ENCODE peak calls at places on chromosomes 5 and 9, in eight cellular contexts. C is hepatocyte, R is Peyer's patch, B is GM23248, P is psoas muscle, I is transverse colon, O is K562, Y is Panc1. W is an unnamed sample. For H3K9me3, the result is how much of the 10 kb centered on the place peaks cover.

GRCh38 chr5:127076730-127077129 is 3.4 kb upstream of the C5orf63 start:
- DNase-seq in C (no peak), R (no peak), B (peak), P (no peak), I (no peak), O (no peak), Y (no peak), W (no peak)

GRCh38 chr5:40877371-40877988 is 31.8 kb upstream of the C7 start:
- DNase-seq in C (no peak), R (no peak), B (no peak), P (no peak), I (no peak), O (no peak), Y (no peak), W (no peak)

GRCh38 chr5:78056053-78056452 is 238.4 kb downstream of the AP3B1 start:
- DNase-seq in C (no peak), R (no peak), B (no peak), P (no peak), I (no peak), O (no peak), Y (no peak), W (no peak)

GRCh38 chr5:132663771-132664695 is 6.1 kb downstream of the IL13 start:
- DNase-seq in C (peak), R (no peak), B (no peak), P (no peak), I (no peak), O (peak), Y (no peak), W (no peak)

GRCh38 chr9:105007143-105007542 is 79.2 kb upstream of the ABCA1 start:
- DNase-seq in C (peak), R (no peak), B (peak), P (no peak), I (peak), O (no peak), Y (peak), W (no peak)

GRCh38 chr5:9833871-9834270 is 203.7 kb upstream of the TAS2R1 start:
- DNase-seq in C (no peak), R (no peak), B (no peak), P (no peak), I (no peak), O (no peak), Y (no peak), W (no peak)

GRCh38 chr5:170693701-170694100 is 89.8 kb upstream of the GABRP start:
- DNase-seq in C (no peak), R (no peak), B (no peak), P (no peak), I (no peak), O (no peak), Y (no peak), W (no peak)

GRCh38 chr9:127388037-127388855 is 8.7 kb upstream of the SLC2A8 start:
- DNase-seq in C (peak), R (no peak), B (peak), P (no peak), I (peak), O (no peak), Y (peak), W (peak)

GRCh38 chr5:160165137-160166068 is 46.2 kb upstream of the PWWP2A start:
- DNase-seq in C (peak), R (peak), B (peak), P (peak), I (peak), O (no peak), Y (peak), W (peak)

GRCh38 chr9:98378206-98379193 is 123.1 kb upstream of the TBC1D2 start:
- DNase-seq in C (no peak), R (no peak), B (peak), P (no peak), I (no peak), O (peak), Y (no peak), W (no peak)

GRCh38 chr9:137642118-137642601 is 23.4 kb downstream of the EHMT1 start:
- DNase-seq in C (no peak), R (no peak), B (no peak), P (no peak), I (no peak), O (no peak), Y (no peak), W (no peak)

GRCh38 chr9:113536483-113537226 is 73.1 kb downstream of the RGS3 start:
- DNase-seq in C (no peak), R (no peak), B (no peak), P (peak), I (no peak), O (peak), Y (no peak), W (no peak)

GRCh38 chr9:4798281-4798680 is 5.5 kb downstream of the RCL1 start:
- DNase-seq in C (no peak), R (no peak), B (no peak), P (no peak), I (no peak), O (peak), Y (no peak), W (peak)

GRCh38 chr9:87469833-87470465 is 27.7 kb upstream of the DAPK1 start:
- DNase-seq in C (no peak), R (no peak), B (no peak), P (no peak), I (no peak), O (no peak), Y (no peak), W (no peak)

GRCh38 chr5:109654455-109654854 is 35.3 kb upstream of the MAN2A1 start:
- DNase-seq in C (no peak), R (no peak), B (peak), P (no peak), I (no peak), O (no peak), Y (no peak), W (no peak)

GRCh38 chr9:76373173-76373771 is 21.0 kb downstream of the RFK start:
- DNase-seq in C (peak), R (peak), B (peak), P (peak), I (peak), O (no peak), Y (no peak), W (no peak)

GRCh38 chr9:122742003-122742402 is at the start of gene OR1L6:
- DNase-seq in C (no peak), R (no peak), B (no peak), P (no peak), I (no peak), O (no peak), Y (no peak), W (no peak)
- H3K9me3 ChIP-seq in C (under half), R (under half), B (under half), P (under half), I (under half), O (under half), Y (under half), W (under half)

GRCh38 chr5:98839469-98840383 is 66.3 kb downstream of the RGMB start:
- DNase-seq in C (no peak), R (no peak), B (peak), P (no peak), I (no peak), O (no peak), Y (peak), W (peak)

GRCh38 chr5:98840946-98841345 is 67.5 kb downstream of the RGMB start:
- DNase-seq in C (no peak), R (no peak), B (no peak), P (no peak), I (no peak), O (no peak), Y (no peak), W (no peak)

DNA sequence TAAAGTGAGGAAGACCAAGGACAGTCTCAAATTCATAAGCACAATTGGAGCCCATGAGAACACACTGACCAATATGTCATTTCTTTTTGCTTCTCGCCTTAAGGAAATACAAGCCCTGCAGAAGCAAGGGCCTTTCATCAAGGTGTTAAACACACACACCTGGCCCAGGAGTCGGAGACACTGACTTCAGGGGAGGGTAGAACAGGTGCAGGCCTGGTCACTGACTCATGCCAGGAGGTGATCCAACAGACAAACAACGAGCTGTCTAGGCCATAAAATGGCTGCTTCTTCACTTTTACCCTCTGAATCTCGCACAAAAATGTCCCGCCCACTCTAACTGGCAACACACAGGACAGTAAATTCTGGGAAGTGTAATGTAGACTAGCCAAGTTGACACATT is 62.7 kb downstream of the RGMB start:
- DNase-seq in C (no peak), R (no peak), B (peak), P (no peak), I (no peak), O (no peak), Y (no peak), W (no peak)
- H3K9me3 ChIP-seq in C (under half), R (under half), B (under half), P (under half), I (under half), O (under half), Y (under half), W (under half)

GRCh38 chr5:1948111-1948510 is 65.4 kb upstream of the IRX4 start:
- DNase-seq in C (no peak), R (no peak), B (no peak), P (no peak), I (no peak), O (no peak), Y (no peak), W (no peak)
- H3K9me3 ChIP-seq in C (under half), R (under half), B (under half), P (under half), I (under half), O (under half), Y (under half), W (under half)

GRCh38 chr5:141272906-141273305 is 27.7 kb downstream of the PCDHB15 start:
- DNase-seq in C (no peak), R (no peak), B (no peak), P (no peak), I (no peak), O (no peak), Y (no peak), W (peak)
- H3K9me3 ChIP-seq in C (under half), R (under half), B (under half), P (half or more), I (half or more), O (under half), Y (half or more), W (under half)